ENCODE peak calls at places on chromosomes 16 and 17, in four cellular contexts. One of them, this sample, is unnamed.
A peak's percentile ranks its signal among the peaks of the same experiment; 100 is the strongest.

GRCh38 chr17:29566473-29567361 is at the start of gene ABHD15:
- DNase-seq in HepG2: peak; percentile 35
- DNase-seq in H1: no peak
- DNase-seq in K562: no peak
- DNase-seq in this sample: peak; percentile 56

GRCh38 chr17:79905832-79906231 is 66.6 kb upstream of the CBX4 start:
- DNase-seq in H1: no peak
- DNase-seq in HepG2: peak; percentile 95
- DNase-seq in K562: peak; percentile 57
- DNase-seq in this sample: peak; percentile 26

GRCh38 chr17:62343764-62344163 is 36.6 kb upstream of the EFCAB3 start:
- DNase-seq in HepG2: no peak
- DNase-seq in K562: no peak
- DNase-seq in H1: no peak
- DNase-seq in this sample: no peak

GRCh38 chr17:510223-510917 is 157.8 kb upstream of the RPH3AL start:
- DNase-seq in HepG2: no peak
- DNase-seq in K562: no peak
- DNase-seq in H1: no peak
- DNase-seq in this sample: no peak

GRCh38 chr16:35734728-35735402 is 2275.5 kb downstream of the TP53TG3F start:
- DNase-seq in K562: no peak
- DNase-seq in HepG2: no peak
- DNase-seq in H1: no peak
- DNase-seq in this sample: no peak

GRCh38 chr16:87834015-87834667 is 35.2 kb downstream of the SLC7A5 start:
- DNase-seq in H1: no peak
- DNase-seq in K562: no peak
- DNase-seq in HepG2: no peak
- DNase-seq in this sample: no peak

GRCh38 chr16:57653936-57654335 is 14.2 kb upstream of the ADGRG3 start:
- DNase-seq in K562: no peak
- DNase-seq in HepG2: no peak
- DNase-seq in H1: no peak
- DNase-seq in this sample: no peak

GRCh38 chr16:58044266-58045019 is 18.9 kb downstream of the MMP15 start:
- DNase-seq in K562: no peak
- DNase-seq in H1: no peak
- DNase-seq in HepG2: no peak
- DNase-seq in this sample: no peak

GRCh38 chr17:73647331-73647730 is 3.1 kb upstream of the SDK2 start:
- DNase-seq in K562: no peak
- DNase-seq in HepG2: no peak
- DNase-seq in H1: no peak
- DNase-seq in this sample: no peak

GRCh38 chr17:67055041-67055443 is 10.7 kb downstream of the CACNG1 start:
- DNase-seq in HepG2: no peak
- DNase-seq in K562: no peak
- DNase-seq in H1: no peak
- DNase-seq in this sample: no peak

GRCh38 chr16:87507351-87508069 is 14.7 kb upstream of the ZCCHC14 start:
- DNase-seq in K562: no peak
- DNase-seq in H1: no peak
- DNase-seq in HepG2: no peak
- DNase-seq in this sample: no peak

GRCh38 chr17:12422632-12423031 is 243.1 kb upstream of the MYOCD start:
- DNase-seq in HepG2: no peak
- DNase-seq in H1: no peak
- DNase-seq in K562: no peak
- DNase-seq in this sample: no peak

GRCh38 chr16:973366-973765 is 2.6 kb upstream of the LMF1 start:
- DNase-seq in HepG2: no peak
- DNase-seq in H1: no peak
- DNase-seq in K562: no peak
- DNase-seq in this sample: no peak

GRCh38 chr16:66947302-66948033 is 12.2 kb downstream of the CES2 start:
- DNase-seq in HepG2: peak; percentile 89
- DNase-seq in H1: peak; percentile 59
- DNase-seq in K562: peak; percentile 89
- DNase-seq in this sample: peak; percentile 91
- TF ChIP-seq ATF3 in HepG2: no peak
- TF ChIP-seq ATF3 in H1: no peak
- TF ChIP-seq ATF3 in K562: no peak
- TF ChIP-seq ATF3 in this sample: no peak

GRCh38 chr17:45743626-45744326 is 40.3 kb upstream of the CRHR1 start:
- DNase-seq in H1: no peak
- DNase-seq in HepG2: no peak
- DNase-seq in K562: no peak
- DNase-seq in this sample: no peak

GRCh38 chr17:45739786-45740185 is 44.3 kb upstream of the CRHR1 start:
- DNase-seq in H1: no peak
- DNase-seq in HepG2: no peak
- DNase-seq in K562: no peak
- DNase-seq in this sample: peak; percentile 5

GRCh38 chr17:45745843-45746494 is 38.2 kb upstream of the CRHR1 start:
- DNase-seq in HepG2: no peak
- DNase-seq in H1: no peak
- DNase-seq in K562: no peak
- DNase-seq in this sample: no peak

GRCh38 chr17:45742251-45742650 is 41.9 kb upstream of the CRHR1 start:
- DNase-seq in HepG2: no peak
- DNase-seq in K562: no peak
- DNase-seq in H1: no peak
- DNase-seq in this sample: no peak

DNA sequence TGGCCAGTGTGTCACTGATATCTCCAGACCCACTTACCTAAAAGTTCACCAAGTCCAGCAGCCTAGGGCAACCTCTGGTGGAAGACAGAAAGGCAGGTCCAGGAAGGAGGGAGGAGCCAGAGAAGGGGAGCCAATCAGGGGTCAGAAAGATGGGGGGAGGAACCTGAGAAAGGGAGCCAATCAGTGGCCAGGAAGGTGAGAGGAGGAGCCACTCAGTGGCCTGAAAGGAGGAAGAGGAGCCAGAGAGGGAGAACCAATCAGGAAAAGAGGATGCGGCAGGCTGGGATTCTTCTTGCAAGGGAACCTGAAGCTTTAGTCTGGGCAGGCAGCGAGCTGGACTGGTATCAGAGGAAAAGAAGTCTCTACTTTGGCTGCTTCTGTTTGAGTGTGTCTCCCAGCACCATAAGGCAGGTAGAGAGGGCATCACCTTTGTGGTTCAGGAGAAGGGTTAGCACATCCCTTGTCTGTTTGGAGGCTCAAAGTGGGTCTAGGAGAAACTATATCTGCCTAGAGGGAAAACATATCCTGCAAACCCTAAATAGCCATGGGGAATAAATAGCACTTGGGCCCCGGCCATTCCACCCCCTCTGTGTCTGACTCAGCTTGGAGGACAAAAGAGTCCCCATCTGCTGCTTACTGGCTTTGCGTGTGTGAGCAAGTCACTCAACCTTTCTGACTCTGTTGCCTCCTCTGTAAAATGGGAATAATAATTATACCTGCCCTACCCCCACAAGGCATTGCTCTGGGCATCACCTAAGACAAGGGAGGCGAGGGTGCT is 43.4 kb upstream of the CRHR1 start:
- DNase-seq in K562: peak; percentile 93
- DNase-seq in HepG2: peak; percentile 35
- DNase-seq in H1: peak; percentile 53
- DNase-seq in this sample: peak; percentile 84
- TF ChIP-seq JUN in K562: no peak
- TF ChIP-seq JUN in HepG2: no peak
- TF ChIP-seq JUN in H1: no peak
- TF ChIP-seq JUN in this sample: no peak

GRCh38 chr17:77865109-77865611 is 93.3 kb upstream of the TNRC6C start:
- DNase-seq in H1: no peak
- DNase-seq in HepG2: no peak
- DNase-seq in K562: no peak
- DNase-seq in this sample: no peak
- TF ChIP-seq ATF3 in H1: no peak
- TF ChIP-seq ATF3 in HepG2: no peak
- TF ChIP-seq ATF3 in K562: no peak
- TF ChIP-seq ATF3 in this sample: no peak

GRCh38 chr16:78258651-78259050 is 159.2 kb downstream of the WWOX start:
- DNase-seq in K562: no peak
- DNase-seq in HepG2: no peak
- DNase-seq in H1: no peak
- DNase-seq in this sample: no peak
- TF ChIP-seq JUN in K562: no peak
- TF ChIP-seq JUN in HepG2: no peak
- TF ChIP-seq JUN in H1: no peak
- TF ChIP-seq JUN in this sample: no peak

This sample was measured in WTC11.